ENCODE peak calls at places on chromosomes 2 and 18, in nine cellular contexts. E is cardiac fibroblast, B is AG10803, F is upper lobe of right lung, R is fibroblast of mammary gland, W is fibroblast of villous mesenchyme, U is lower leg skin, P is NB4, L is transverse colon. G is an unnamed sample.

GRCh38 chr2:55163258-55163657 is 68.8 kb downstream of the CLHC1 start:
- DNase-seq in E (peak; percentile 68), B (peak; percentile 91), F (no peak), R (peak; percentile 74), W (peak; percentile 66), U (no peak), P (no peak), L (no peak), G (peak; percentile 35)

GRCh38 chr2:239042046-239042445 is 194.2 kb downstream of the TWIST2 start:
- DNase-seq in E (no peak), B (no peak), F (no peak), R (no peak), W (no peak), U (no peak), P (no peak), L (no peak), G (no peak)

GRCh38 chr18:38453880-38454279 is 888.3 kb upstream of the CELF4 start:
- DNase-seq in E (no peak), B (no peak), F (no peak), R (no peak), W (no peak), U (no peak), P (no peak), L (no peak), G (no peak)

GRCh38 chr18:35458677-35459441 is 38.9 kb downstream of the INO80C start:
- DNase-seq in E (peak; percentile 67), B (peak; percentile 63), F (no peak), R (peak; percentile 62), W (peak; percentile 87), U (no peak), P (no peak), L (peak; percentile 58), G (peak; percentile 74)

GRCh38 chr18:31102020-31102684 is at the start of gene DSC2:
- DNase-seq in E (no peak), B (no peak), F (peak; percentile 81), R (no peak), W (no peak), U (peak; percentile 88), P (no peak), L (peak; percentile 86), G (no peak)

GRCh38 chr18:34115409-34116081 is 109.2 kb downstream of the NOL4 start:
- DNase-seq in E (peak; percentile 22), B (no peak), F (no peak), R (no peak), W (no peak), U (no peak), P (no peak), L (no peak), G (peak; percentile 8)

GRCh38 chr2:239025951-239026461 is 178.1 kb downstream of the TWIST2 start:
- DNase-seq in E (no peak), B (peak; percentile 36), F (peak; percentile 43), R (no peak), W (no peak), U (peak; percentile 81), P (no peak), L (no peak), G (no peak)

GRCh38 chr18:61869631-61870030 is 23.2 kb downstream of the RNF152 start:
- DNase-seq in E (no peak), B (peak; percentile 10), F (no peak), R (no peak), W (peak; percentile 74), U (no peak), P (no peak), L (no peak), G (no peak)

GRCh38 chr18:74806073-74806472 is 208.4 kb downstream of the ZNF407 start:
- DNase-seq in E (no peak), B (no peak), F (peak; percentile 66), R (no peak), W (no peak), U (no peak), P (no peak), L (peak; percentile 63), G (no peak)

GRCh38 chr2:190534310-190535118 is at the start of gene NEMP2:
- DNase-seq in E (peak; percentile 80), B (peak; percentile 43), F (peak; percentile 93), R (peak; percentile 50), W (peak; percentile 53), U (peak; percentile 94), P (peak; percentile 95), L (peak; percentile 84), G (peak; percentile 58)

GRCh38 chr2:55431982-55432627 is 12.4 kb upstream of the CCDC88A start:
- DNase-seq in E (peak; percentile 71), B (peak; percentile 55), F (no peak), R (peak; percentile 66), W (peak; percentile 65), U (no peak), P (peak; percentile 64), L (no peak), G (peak; percentile 69)

GRCh38 chr2:103159018-103159417 is 397.2 kb downstream of the TMEM182 start:
- DNase-seq in E (no peak), B (no peak), F (no peak), R (no peak), W (no peak), U (no peak), P (peak; percentile 11), L (no peak), G (no peak)

GRCh38 chr2:172178035-172178434 is 75.3 kb upstream of the DLX2 start:
- DNase-seq in E (no peak), B (no peak), F (no peak), R (peak; percentile 20), W (no peak), U (no peak), P (no peak), L (no peak), G (no peak)

GRCh38 chr2:161030260-161031063 is 129.8 kb upstream of the TANK start:
- DNase-seq in E (peak; percentile 98), B (peak; percentile 99), F (no peak), R (peak; percentile 99), W (peak; percentile 98), U (no peak), P (peak; percentile 35), L (peak; percentile 10), G (peak; percentile 99)

GRCh38 chr2:11482473-11483031 is 16.6 kb upstream of the E2F6 start:
- DNase-seq in E (no peak), B (no peak), F (no peak), R (no peak), W (no peak), U (no peak), P (no peak), L (no peak), G (no peak)

GRCh38 chr2:24972315-24972958 is 682 bp upstream of the DNAJC27 start:
- DNase-seq in E (peak; percentile 44), B (peak; percentile 24), F (no peak), R (peak; percentile 35), W (peak; percentile 58), U (peak; percentile 87), P (peak; percentile 70), L (peak; percentile 42), G (peak; percentile 47)

GRCh38 chr2:227877359-227878309 is 6.2 kb downstream of the DAW1 start:
- DNase-seq in E (peak; percentile 67), B (peak; percentile 54), F (no peak), R (peak; percentile 86), W (no peak), U (peak; percentile 76), P (no peak), L (no peak), G (peak; percentile 65)

GRCh38 chr2:100359576-100359975 is 37.3 kb upstream of the LONRF2 start:
- DNase-seq in E (no peak), B (no peak), F (no peak), R (no peak), W (no peak), U (no peak), P (no peak), L (no peak), G (no peak)

GRCh38 chr2:207934720-207935119 is 90.6 kb downstream of the PLEKHM3 start:
- DNase-seq in E (no peak), B (no peak), F (no peak), R (no peak), W (no peak), U (no peak), P (peak; percentile 39), L (no peak), G (no peak)

GRCh38 chr18:70029163-70029562 is 81.5 kb upstream of the CD226 start:
- DNase-seq in E (no peak), B (no peak), F (no peak), R (no peak), W (no peak), U (no peak), P (no peak), L (no peak), G (no peak)

GRCh38 chr18:46378126-46378863 is 274.1 kb downstream of the HAUS1 start:
- DNase-seq in E (no peak), B (no peak), F (no peak), R (no peak), W (no peak), U (no peak), P (no peak), L (no peak), G (no peak)
- TF ChIP-seq CTCF in E (no peak), B (no peak), F (no peak), R (no peak), W (no peak), U (no peak), P (no peak), L (no peak), G (no peak)

GRCh38 chr2:241576293-241576654 is 17.7 kb downstream of the BOK start:
- DNase-seq in E (no peak), B (no peak), F (peak; percentile 65), R (no peak), W (no peak), U (peak; percentile 60), P (no peak), L (no peak), G (no peak)
- H3K4me3 ChIP-seq in E (no peak overlapping the region), B (no peak overlapping the region), F (no peak overlapping the region), R (no peak overlapping the region), W (no peak overlapping the region), U (no peak overlapping the region), P (no peak overlapping the region), L (no peak overlapping the region), G (no peak overlapping the region)

DNA sequence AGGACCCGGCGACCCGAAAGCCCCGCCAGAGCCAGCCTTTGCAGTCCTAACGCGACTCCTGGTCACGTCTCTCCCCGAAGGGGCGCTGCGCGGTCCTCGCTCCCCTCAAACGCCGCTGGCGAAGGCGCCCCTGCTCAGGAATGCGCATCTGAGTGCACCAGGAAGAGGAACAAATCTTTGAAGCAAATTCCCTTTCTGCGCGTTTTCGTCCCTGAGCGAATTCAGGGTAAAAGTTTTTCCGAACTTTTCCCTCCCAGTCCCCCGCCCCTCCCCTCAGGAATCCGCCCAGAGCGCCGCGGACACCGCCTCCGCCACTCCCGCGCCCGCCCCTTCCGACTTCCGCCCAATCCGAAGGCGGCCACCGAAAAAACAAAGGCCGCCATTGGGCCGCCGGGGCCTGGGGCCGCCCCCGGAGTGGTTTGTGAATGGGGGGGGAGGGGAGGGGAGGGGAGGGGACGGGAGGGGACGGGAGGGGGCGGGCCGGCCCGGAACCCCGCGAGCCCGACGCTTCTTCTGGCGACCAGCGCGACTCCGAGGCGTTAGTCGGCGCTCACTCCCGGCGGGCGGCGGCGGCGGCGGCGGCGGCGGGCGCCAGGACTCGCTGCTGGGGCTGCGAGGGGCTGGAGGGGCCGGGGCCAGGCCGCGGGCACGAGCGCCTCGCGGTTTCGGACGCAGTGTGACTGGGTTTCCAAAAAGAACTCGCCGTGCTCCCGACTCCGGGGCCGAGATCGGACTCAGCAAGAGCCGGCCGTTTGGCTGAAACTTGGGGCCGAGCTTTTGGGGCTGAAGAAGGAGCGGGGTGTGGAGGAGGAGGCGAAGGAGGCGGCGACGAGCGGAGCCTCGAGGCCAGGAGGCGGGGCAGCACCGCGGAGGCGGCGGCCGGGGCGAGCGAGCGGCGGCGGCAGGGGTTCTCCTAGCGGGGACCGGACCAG is at the start of gene FZD7:
- DNase-seq in E (peak; percentile 93), B (peak; percentile 95), F (peak; percentile 97), R (peak; percentile 86), W (peak; percentile 94), U (peak; percentile 99), P (peak; percentile 96), L (peak; percentile 94), G (peak; percentile 89)
- TF ChIP-seq CTCF in E (peak; percentile 14), B (peak; percentile 22), F (no peak), R (peak; percentile 16), W (peak; percentile 25), U (no peak), P (peak; percentile 14), L (peak; percentile 0), G (peak; percentile 16)

GRCh38 chr18:57780318-57781127 is 22.6 kb downstream of the ATP8B1 start:
- DNase-seq in E (peak; percentile 82), B (peak; percentile 75), F (no peak), R (peak; percentile 87), W (peak; percentile 95), U (no peak), P (peak; percentile 73), L (no peak), G (peak; percentile 92)
- H3K4me3 ChIP-seq in E (no peak overlapping the region), B (no peak overlapping the region), F (no peak overlapping the region), R (no peak overlapping the region), W (no peak overlapping the region), U (no peak overlapping the region), P (peak overlapping the region; percentile 8), L (no peak overlapping the region), G (peak overlapping the region; percentile 30)

G was measured in fibroblast of pulmonary artery.